ENCODE peak calls at places on chromosomes 7 and 10, in four cellular contexts. W, K, C and N are unnamed samples.

GRCh38 chr10:15609291-15609690 is 110.4 kb downstream of the ITGA8 start:
- DNase-seq in W (no peak), K (peak; percentile 24), C (no peak), N (no peak)

GRCh38 chr10:72525277-72525676 is 100.6 kb downstream of the MICU1 start:
- DNase-seq in W (no peak), K (peak; percentile 23), C (no peak), N (no peak)

GRCh38 chr10:78417425-78418370 is 384.0 kb downstream of the RPS24 start:
- DNase-seq in W (no peak), K (no peak), C (no peak), N (no peak)

GRCh38 chr7:25694690-25695089 is 457.3 kb upstream of the NFE2L3 start:
- DNase-seq in W (no peak), K (no peak), C (peak; percentile 42), N (no peak)

GRCh38 chr10:24722676-24723385 is 856 bp downstream of the ARHGAP21 start:
- DNase-seq in W (peak; percentile 85), K (peak; percentile 78), C (peak; percentile 64), N (peak; percentile 85)

GRCh38 chr10:32985341-32985764 is 27.3 kb upstream of the ITGB1 start:
- DNase-seq in W (no peak), K (no peak), C (no peak), N (no peak)

GRCh38 chr7:133081119-133081604 is 728 bp downstream of the CHCHD3 start:
- DNase-seq in W (peak; percentile 43), K (peak; percentile 36), C (peak; percentile 29), N (no peak)

GRCh38 chr7:21504021-21504420 is 38.8 kb upstream of the DNAH11 start:
- DNase-seq in W (no peak), K (no peak), C (no peak), N (no peak)

GRCh38 chr7:100166317-100166940 is 2.0 kb downstream of the GAL3ST4 start:
- DNase-seq in W (no peak), K (no peak), C (no peak), N (no peak)

GRCh38 chr10:50593523-50593922 is 30.2 kb downstream of the SGMS1 start:
- DNase-seq in W (no peak), K (no peak), C (no peak), N (no peak)